ENCODE peak calls at places on chromosomes 16 and 17, in five cellular contexts. X is GM03348, Q is CMK, R is iris pigment epithelial cell, M is NCI-H1105 treated with DMSO at 0.1 percent for 48 hours. E is an unnamed sample.
A peak's percentile ranks its signal among the peaks of the same experiment; 100 is the strongest.

GRCh38 chr17:27602721-27603445 is 28.1 kb upstream of the LGALS9 start:
- DNase-seq in M (peak; percentile 30), Q (peak; percentile 98), R (peak; percentile 50), X (peak; percentile 89), E (peak; percentile 54)

GRCh38 chr17:16516594-16517018 is 24.6 kb upstream of the LRRC75A start:
- DNase-seq in M (no peak), Q (peak; percentile 21), R (peak; percentile 65), X (peak; percentile 79), E (no peak)

GRCh38 chr16:85321856-85322271 is 209.6 kb upstream of the CIBAR2 start:
- DNase-seq in M (no peak), R (peak; percentile 89), X (peak; percentile 96), Q (no peak), E (no peak)

GRCh38 chr17:73513426-73513825 is 130.8 kb downstream of the SDK2 start:
- DNase-seq in M (no peak), R (no peak), Q (no peak), X (no peak), E (no peak)

GRCh38 chr16:733382-734207 is 6.7 kb downstream of the HAGHL start:
- DNase-seq in M (no peak), R (no peak), Q (no peak), X (no peak), E (no peak)

GRCh38 chr17:49739662-49740271 is 24.2 kb downstream of the FAM117A start:
- DNase-seq in X (no peak), Q (peak; percentile 100), M (peak; percentile 87), R (peak; percentile 89), E (peak; percentile 99)

GRCh38 chr16:84178892-84179611 is 7.8 kb downstream of the TAF1C start:
- DNase-seq in M (no peak), R (no peak), X (no peak), Q (no peak), E (no peak)

GRCh38 chr17:40617678-40618240 is 29.9 kb downstream of the SMARCE1 start:
- DNase-seq in M (no peak), X (no peak), R (no peak), Q (no peak), E (no peak)

GRCh38 chr16:69798466-69798865 is 36.3 kb downstream of the WWP2 start:
- DNase-seq in Q (no peak), M (no peak), X (peak; percentile 30), R (no peak), E (no peak)

GRCh38 chr17:58513913-58514794 is at the start of gene MTMR4:
- DNase-seq in X (peak; percentile 96), R (peak; percentile 64), M (peak; percentile 75), Q (peak; percentile 52), E (peak; percentile 55)

GRCh38 chr17:70976447-70976846 is 807.1 kb downstream of the KCNJ2 start:
- DNase-seq in Q (no peak), X (no peak), M (no peak), R (no peak), E (no peak)